ENCODE peak calls at places on chromosome 14, in eight cellular contexts. F is AG10803, H is cardiac fibroblast, N is neural progenitor cell, X is kidney epithelial cell, G is coronary artery, S is HFFc6, K is GM20000. Y is an unnamed sample.

GRCh38 chr14:94917041-94917600 is 147.2 kb upstream of the GSC start:
- DNase-seq in X (no peak), S (no peak), H (no peak), K (no peak), N (no peak), F (no peak), G (no peak), Y (no peak)

GRCh38 chr14:71680733-71681387 is 251.4 kb upstream of the RGS6 start:
- DNase-seq in F (no peak), N (peak), G (no peak), K (no peak), H (no peak), X (no peak), S (no peak), Y (no peak)

GRCh38 chr14:78836777-78837176 is 666.6 kb downstream of the NRXN3 start:
- DNase-seq in X (peak), S (peak), H (peak), G (no peak), K (peak), F (peak), N (peak), Y (peak)

GRCh38 chr14:54773171-54774006 is 129.2 kb downstream of the GCH1 start:
- DNase-seq in K (peak), S (peak), N (peak), X (peak), G (peak), H (peak), F (peak), Y (peak)

GRCh38 chr14:71324767-71325272 is 417.6 kb downstream of the PCNX1 start:
- DNase-seq in G (no peak), H (peak), S (no peak), N (peak), K (peak), X (no peak), F (no peak), Y (peak)

GRCh38 chr14:52974406-52974805 is 23.6 kb upstream of the FERMT2 start:
- DNase-seq in X (no peak), H (no peak), N (no peak), K (no peak), F (no peak), S (peak), G (no peak), Y (peak)

GRCh38 chr14:68458840-68459469 is 333.9 kb downstream of the ZFP36L1 start:
- DNase-seq in S (peak), H (peak), F (peak), K (no peak), N (peak), G (no peak), X (peak), Y (peak)

GRCh38 chr14:99230271-99231141 is 41.5 kb downstream of the BCL11B start:
- DNase-seq in F (peak), N (peak), X (no peak), G (no peak), S (no peak), H (no peak), K (no peak), Y (peak)

GRCh38 chr14:71852201-71852600 is 80.0 kb upstream of the RGS6 start:
- DNase-seq in F (no peak), N (peak), H (peak), G (no peak), K (no peak), X (no peak), S (no peak), Y (no peak)

GRCh38 chr14:97602438-97603117 is 805.4 kb downstream of the VRK1 start:
- DNase-seq in G (no peak), S (no peak), F (no peak), X (no peak), N (no peak), H (no peak), K (no peak), Y (no peak)

GRCh38 chr14:89673499-89674225 is 256.6 kb upstream of the FOXN3 start:
- DNase-seq in N (no peak), X (no peak), K (no peak), H (peak), G (no peak), F (peak), S (peak), Y (peak)

GRCh38 chr14:74257078-74257987 is 18.1 kb downstream of the VSX2 start:
- DNase-seq in S (no peak), F (peak), K (peak), G (no peak), H (peak), N (peak), X (no peak), Y (peak)

GRCh38 chr14:64646103-64646502 is 58.1 kb upstream of the PLEKHG3 start:
- DNase-seq in H (peak), N (no peak), S (peak), G (no peak), K (no peak), F (peak), X (no peak), Y (peak)

GRCh38 chr14:99602054-99602787 is 1.8 kb downstream of the CCDC85C start:
- DNase-seq in H (peak), G (no peak), N (peak), F (peak), S (peak), X (no peak), K (no peak), Y (peak)

GRCh38 chr14:54743382-54743781 is 159.2 kb downstream of the GCH1 start:
- DNase-seq in F (no peak), K (no peak), X (no peak), N (no peak), H (no peak), G (no peak), S (no peak), Y (no peak)

GRCh38 chr14:28754209-28754985 is 12.2 kb upstream of the FOXG1 start:
- DNase-seq in F (peak), G (no peak), X (no peak), H (peak), N (peak), S (peak), K (no peak), Y (peak)

GRCh38 chr14:71688576-71688975 is 243.7 kb upstream of the RGS6 start:
- DNase-seq in H (peak), X (no peak), F (peak), K (no peak), S (no peak), N (no peak), G (no peak), Y (no peak)

GRCh38 chr14:101715209-101716076 is 46.1 kb upstream of the PPP2R5C start:
- DNase-seq in G (no peak), F (no peak), X (no peak), N (no peak), S (no peak), K (no peak), H (no peak), Y (no peak)

GRCh38 chr14:92223027-92223426 is 99.9 kb upstream of the SLC24A4 start:
- DNase-seq in X (no peak), H (no peak), K (no peak), F (no peak), S (no peak), G (peak), N (no peak), Y (no peak)

GRCh38 chr14:75591331-75591946 is 13.0 kb downstream of the FLVCR2 start:
- DNase-seq in G (no peak), K (no peak), X (no peak), F (no peak), H (no peak), S (no peak), N (no peak), Y (no peak)

GRCh38 chr14:45940318-45940717 is 687.3 kb upstream of the MIS18BP1 start:
- DNase-seq in G (no peak), F (no peak), N (no peak), S (no peak), K (no peak), H (no peak), X (no peak), Y (no peak)

GRCh38 chr14:69695664-69696527 is 71.0 kb upstream of the SRSF5 start:
- DNase-seq in N (peak), F (peak), X (no peak), K (no peak), S (peak), G (no peak), H (peak), Y (peak)

DNA sequence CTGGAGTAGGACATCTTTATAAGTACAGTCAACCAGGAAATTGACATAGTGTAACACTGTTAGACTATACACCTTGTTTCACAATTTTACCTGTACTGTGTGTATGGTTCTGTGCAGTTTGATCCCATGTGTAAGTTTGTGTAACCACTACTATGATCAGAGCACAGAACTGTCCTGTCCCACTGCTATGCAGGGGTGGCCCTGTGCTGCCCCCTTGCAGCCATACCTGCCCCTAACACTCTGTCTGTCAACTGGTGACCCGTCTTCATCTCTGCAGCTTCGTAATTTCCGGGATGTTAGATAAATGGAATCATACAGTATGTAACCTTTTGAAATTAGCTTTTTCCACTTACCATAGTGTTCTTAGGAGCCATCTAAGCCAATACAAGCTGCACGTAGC is 58.7 kb upstream of the RD3L start:
- DNase-seq in K (no peak), S (no peak), G (peak), H (no peak), F (no peak), X (no peak), N (peak), Y (peak)
- TF ChIP-seq CTCF in K (no peak), S (peak), G (no peak), H (no peak), F (no peak), X (peak), N (peak), Y (no peak)

DNA sequence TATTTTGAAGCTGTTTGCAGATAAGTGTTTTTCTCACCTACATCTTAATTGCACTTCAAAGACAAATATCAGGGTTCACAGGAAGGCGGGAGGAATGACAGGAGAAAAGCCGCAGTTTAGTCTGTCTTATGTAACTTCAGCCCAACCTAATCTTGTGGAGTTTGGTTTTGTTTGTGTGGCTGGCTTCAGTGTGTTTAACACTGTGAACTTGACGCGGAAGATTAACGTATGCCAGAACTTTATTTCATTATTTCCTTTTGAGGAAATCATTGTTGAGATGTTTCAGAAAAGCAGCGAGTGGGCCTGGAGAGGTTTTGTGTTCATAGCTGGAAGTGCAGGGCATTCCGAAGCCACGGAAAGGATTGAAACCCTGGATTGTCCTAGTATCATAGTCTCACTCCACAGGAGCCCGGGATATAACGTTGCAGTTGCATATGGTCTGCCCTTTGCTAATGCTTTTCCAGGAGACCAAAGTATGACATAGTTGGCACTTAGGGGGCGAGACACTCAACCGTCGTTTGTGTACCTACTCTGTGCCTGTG is 2.0 kb downstream of the PELI2 start:
- DNase-seq in N (peak), H (peak), S (peak), K (no peak), X (no peak), G (no peak), F (peak), Y (no peak)
- TF ChIP-seq CTCF in N (no peak), H (peak), S (no peak), K (no peak), X (no peak), G (no peak), F (peak), Y (no peak)

DNA sequence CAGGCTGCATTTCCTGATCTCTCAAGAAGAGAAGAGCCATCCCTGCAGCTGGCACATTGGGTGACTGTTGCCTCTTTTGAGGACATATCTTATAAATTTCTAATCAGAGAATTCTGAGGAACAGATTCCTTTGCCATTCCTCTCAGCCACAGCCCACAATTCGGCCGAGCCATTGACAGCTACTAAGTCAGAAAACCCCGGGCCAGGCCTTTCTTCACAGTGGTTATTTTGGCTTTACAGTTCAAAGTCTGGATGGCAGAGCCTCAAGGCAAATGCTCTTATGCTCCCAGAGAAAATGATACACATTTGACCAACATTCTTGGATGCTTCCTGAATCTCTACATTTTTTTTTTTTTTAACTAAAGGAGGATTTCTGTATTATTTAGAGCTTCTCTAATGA is 138.4 kb upstream of the FRMD6 start:
- DNase-seq in G (no peak), K (no peak), F (peak), H (no peak), X (no peak), S (peak), N (no peak), Y (no peak)
- TF ChIP-seq CTCF in G (no peak), K (no peak), F (no peak), H (no peak), X (no peak), S (no peak), N (no peak), Y (no peak)

GRCh38 chr14:83463500-83464098 is 1929.9 kb upstream of the SEL1L start:
- DNase-seq in G (no peak), S (peak), N (peak), K (peak), F (peak), H (peak), X (no peak), Y (peak)
- TF ChIP-seq CTCF in G (peak), S (peak), N (peak), K (peak), F (peak), H (peak), X (peak), Y (peak)